ENCODE peak calls at places on chromosomes 11 and 22, in seven cellular contexts. Z is fibroblast of the aortic adventitia, H is heart right ventricle, W is GM12865, V is retinal pigment epithelial cell, B is fibroblast of pulmonary artery, G is fibroblast of mammary gland. K is an unnamed sample.

GRCh38 chr11:95711162-95711944 is 78.2 kb downstream of the FAM76B start:
- DNase-seq in G (peak), Z (peak), V (no peak), B (peak), W (peak), H (peak), K (peak)

GRCh38 chr22:38272373-38273134 is at the start of gene TMEM184B:
- DNase-seq in V (no peak), G (peak), H (peak), W (peak), B (peak), Z (peak), K (no peak)

GRCh38 chr11:2903672-2904011 is 18.1 kb upstream of the CDKN1C start:
- DNase-seq in Z (no peak), H (no peak), G (no peak), W (no peak), B (no peak), V (no peak), K (no peak)

GRCh38 chr11:122559734-122560382 is 95.7 kb upstream of the UBASH3B start:
- DNase-seq in W (peak), G (peak), V (no peak), Z (peak), B (no peak), H (no peak), K (no peak)

GRCh38 chr11:19200410-19201201 is 1.2 kb downstream of the CSRP3 start:
- DNase-seq in B (peak), V (peak), H (no peak), Z (peak), G (peak), W (no peak), K (peak)

GRCh38 chr11:70107191-70107590 is 29.1 kb downstream of the ANO1 start:
- DNase-seq in G (no peak), Z (no peak), W (no peak), H (no peak), V (no peak), B (no peak), K (no peak)

GRCh38 chr11:62005231-62005661 is 37.8 kb upstream of the FTH1 start:
- DNase-seq in W (no peak), V (no peak), Z (peak), H (no peak), B (peak), G (no peak), K (no peak)

GRCh38 chr11:61489833-61490585 is 18.5 kb upstream of the LRRC10B start:
- DNase-seq in G (peak), B (peak), Z (peak), W (no peak), V (no peak), H (peak), K (no peak)

GRCh38 chr11:97683733-97684132 is 1293.9 kb downstream of the JRKL start:
- DNase-seq in Z (no peak), V (no peak), B (no peak), W (peak), G (no peak), H (no peak), K (no peak)

DNA sequence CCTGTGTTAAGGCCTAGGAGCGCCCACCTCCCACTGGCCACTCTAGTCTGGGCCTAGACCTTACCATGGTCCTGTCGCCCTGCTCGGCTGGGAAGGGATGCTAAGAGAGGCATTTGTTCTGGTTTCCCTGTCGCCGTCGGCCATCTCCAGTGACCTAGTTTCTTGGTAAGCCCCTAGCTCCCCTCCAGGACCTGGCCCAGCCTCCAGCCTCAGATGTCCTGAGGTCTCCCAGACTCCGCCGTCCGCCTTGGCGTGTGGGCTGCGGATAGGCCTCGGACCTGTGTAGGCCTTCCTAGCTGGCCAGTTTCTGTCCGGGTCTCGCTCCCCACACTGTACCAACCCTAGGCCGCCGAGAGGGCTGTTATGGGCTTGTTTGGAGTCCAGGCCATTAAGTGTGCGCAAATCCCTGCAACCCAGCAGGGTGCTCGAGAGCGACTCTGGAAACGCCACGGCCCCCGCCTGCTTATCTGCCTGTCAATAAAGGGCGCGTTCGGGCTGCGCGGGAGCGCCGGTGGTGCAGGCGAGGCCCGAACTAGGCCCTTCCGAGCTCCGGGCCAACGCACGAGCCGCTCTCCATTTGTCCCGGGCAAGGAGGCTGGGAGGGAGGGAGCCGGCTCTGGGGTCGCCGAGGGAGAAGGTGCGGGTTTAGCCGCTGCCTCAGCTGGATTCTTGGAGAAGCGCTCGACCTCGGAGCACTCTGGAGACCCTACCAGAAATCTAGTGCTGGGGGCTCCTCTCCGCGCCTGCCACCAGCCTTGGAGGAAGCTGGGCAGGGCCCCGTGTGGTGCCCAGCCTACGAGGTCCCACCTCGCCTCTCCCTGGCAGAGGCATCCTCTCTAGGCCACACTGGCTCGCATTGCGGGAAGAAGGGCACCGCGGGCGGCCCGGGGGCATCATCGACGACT is 8.7 kb upstream of the PAX6 start:
- DNase-seq in Z (no peak), B (no peak), G (no peak), W (no peak), V (no peak), H (no peak), K (no peak)
- H3K4me3 ChIP-seq in Z (no peak), B (no peak), G (no peak), W (no peak), V (no peak), H (no peak), K (no peak)

DNA sequence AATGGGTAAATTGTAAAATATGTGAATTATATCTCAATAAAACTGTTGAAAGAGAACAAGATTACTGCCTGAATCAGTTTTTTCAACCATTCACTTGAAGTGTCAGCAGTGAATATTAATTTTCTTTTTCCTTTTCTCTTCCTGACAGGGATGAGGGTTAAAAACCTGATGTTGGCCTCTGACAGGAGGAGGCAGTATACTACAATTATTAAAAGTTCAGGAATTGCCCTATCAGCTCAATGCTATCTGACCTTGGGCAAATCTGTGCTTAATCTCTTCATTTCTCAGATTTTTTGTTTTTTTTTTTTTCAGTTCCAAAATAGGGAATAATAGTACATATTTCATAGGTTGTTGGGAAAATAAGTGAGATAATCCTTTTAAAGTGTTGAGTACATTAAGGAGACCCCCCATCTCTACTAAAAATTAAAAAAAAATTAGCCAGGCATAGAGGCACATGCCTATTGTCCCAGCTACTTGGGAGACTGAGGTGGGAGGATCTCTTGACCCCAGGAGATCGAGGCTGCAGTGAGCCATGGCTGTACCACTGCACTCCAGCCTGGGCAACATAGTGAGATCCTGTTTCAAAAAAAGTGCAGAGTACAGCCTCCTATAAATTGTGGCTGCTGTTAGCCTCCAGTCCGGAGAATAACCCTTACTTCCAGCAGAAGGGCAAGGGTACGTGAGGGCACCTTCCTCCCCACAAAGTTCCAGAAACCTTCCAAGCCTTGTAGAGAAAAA is 48.8 kb downstream of the TRIM44 start:
- DNase-seq in H (no peak), G (peak), W (no peak), Z (no peak), V (no peak), B (no peak), K (no peak)
- TF ChIP-seq CTCF in H (peak), G (peak), W (no peak), Z (no peak), V (peak), B (peak), K (no peak)

DNA sequence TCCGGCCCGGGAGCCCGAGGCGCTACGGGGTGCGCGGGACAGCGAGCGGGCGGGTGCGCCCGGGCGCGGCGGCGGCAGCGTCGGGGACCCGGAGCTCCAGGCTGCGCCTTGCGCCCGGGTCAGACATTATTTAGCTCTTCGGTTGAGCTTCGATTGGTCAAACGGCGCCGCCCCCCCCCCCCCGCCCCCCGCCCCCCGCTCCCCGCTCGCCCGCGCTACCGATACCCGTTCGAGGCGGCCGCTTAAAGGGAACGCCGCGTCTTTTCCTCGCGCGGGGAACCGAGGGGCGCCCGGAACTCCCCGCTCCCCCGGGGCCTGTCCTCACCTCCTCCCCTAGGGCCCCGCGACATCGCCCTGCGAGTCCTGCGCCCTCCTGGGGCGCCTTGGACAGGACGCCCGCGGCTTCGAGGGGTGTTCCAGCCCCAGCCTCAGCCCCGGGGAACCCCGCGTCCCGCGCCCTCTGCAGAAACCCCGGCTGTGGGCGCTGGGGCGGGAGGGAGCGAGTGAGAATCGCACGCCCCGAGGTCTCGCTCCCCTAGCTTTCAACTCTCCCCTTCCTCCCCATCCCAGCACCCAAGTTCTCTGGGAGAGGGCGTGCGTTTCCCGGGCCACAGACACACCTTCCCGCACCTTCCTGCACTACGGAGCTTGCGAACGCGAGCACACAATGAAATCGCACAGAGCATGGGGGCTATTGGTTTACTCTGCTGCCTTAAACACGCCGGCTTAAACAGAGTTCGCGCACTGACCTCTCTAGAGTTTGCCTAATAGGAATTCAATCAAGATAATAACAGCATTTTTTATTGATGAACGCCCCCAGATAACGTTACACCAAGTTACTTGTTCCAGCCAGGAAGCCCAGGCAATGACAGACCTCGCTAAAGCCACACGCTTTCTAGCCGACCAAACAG is at the start of gene BDNF:
- DNase-seq in W (peak), Z (peak), B (peak), V (no peak), H (no peak), G (peak), K (no peak)
- H3K4me3 ChIP-seq in W (peak), Z (peak), B (peak), V (peak), H (peak), G (peak), K (peak)

GRCh38 chr11:73360743-73361369 is 15.3 kb upstream of the RELT start:
- DNase-seq in W (no peak), B (no peak), G (no peak), V (no peak), Z (no peak), H (no peak), K (no peak)
- TF ChIP-seq CTCF in W (no peak), B (no peak), G (no peak), V (no peak), Z (no peak), H (no peak), K (no peak)

GRCh38 chr11:831951-832528 is 712 bp upstream of the CD151 start:
- DNase-seq in H (no peak), W (no peak), G (no peak), B (no peak), V (no peak), Z (no peak), K (no peak)

GRCh38 chr11:829946-830294 is 2.2 kb downstream of the CRACR2B start:
- DNase-seq in Z (no peak), W (no peak), V (no peak), B (no peak), G (no peak), H (no peak), K (no peak)

GRCh38 chr11:832529-833113 is at the start of gene CD151:
- DNase-seq in V (no peak), H (no peak), Z (no peak), G (no peak), W (peak), B (peak), K (no peak)

GRCh38 chr11:830295-831131 is 2.2 kb upstream of the CD151 start:
- DNase-seq in B (peak), H (peak), G (no peak), Z (peak), W (peak), V (peak), K (no peak)

GRCh38 chr11:831132-831864 is 1.5 kb upstream of the CD151 start:
- DNase-seq in V (peak), H (no peak), B (no peak), W (no peak), G (no peak), Z (no peak), K (no peak)
- H3K4me3 ChIP-seq in V (peak), H (no peak), B (no peak), W (no peak), G (no peak), Z (no peak), K (peak)

GRCh38 chr11:84558085-84558905 is 1068.8 kb downstream of the DLG2 start:
- DNase-seq in B (peak), G (peak), V (peak), Z (peak), H (peak), W (peak), K (peak)
- TF ChIP-seq CTCF in B (peak), G (peak), V (peak), Z (peak), H (peak), W (peak), K (peak)

GRCh38 chr11:17351510-17352176 is at the start of gene NCR3LG1:
- DNase-seq in G (peak), V (no peak), B (peak), H (peak), Z (peak), W (peak), K (no peak)
- H3K4me3 ChIP-seq in G (peak), V (peak), B (peak), H (peak), Z (peak), W (peak), K (peak)

GRCh38 chr22:19957445-19957844 is 15.8 kb upstream of the TXNRD2 start:
- DNase-seq in G (no peak), V (no peak), B (no peak), Z (no peak), W (no peak), H (no peak), K (no peak)
- TF ChIP-seq CTCF in G (no peak), V (no peak), B (no peak), Z (no peak), W (no peak), H (no peak), K (no peak)

DNA sequence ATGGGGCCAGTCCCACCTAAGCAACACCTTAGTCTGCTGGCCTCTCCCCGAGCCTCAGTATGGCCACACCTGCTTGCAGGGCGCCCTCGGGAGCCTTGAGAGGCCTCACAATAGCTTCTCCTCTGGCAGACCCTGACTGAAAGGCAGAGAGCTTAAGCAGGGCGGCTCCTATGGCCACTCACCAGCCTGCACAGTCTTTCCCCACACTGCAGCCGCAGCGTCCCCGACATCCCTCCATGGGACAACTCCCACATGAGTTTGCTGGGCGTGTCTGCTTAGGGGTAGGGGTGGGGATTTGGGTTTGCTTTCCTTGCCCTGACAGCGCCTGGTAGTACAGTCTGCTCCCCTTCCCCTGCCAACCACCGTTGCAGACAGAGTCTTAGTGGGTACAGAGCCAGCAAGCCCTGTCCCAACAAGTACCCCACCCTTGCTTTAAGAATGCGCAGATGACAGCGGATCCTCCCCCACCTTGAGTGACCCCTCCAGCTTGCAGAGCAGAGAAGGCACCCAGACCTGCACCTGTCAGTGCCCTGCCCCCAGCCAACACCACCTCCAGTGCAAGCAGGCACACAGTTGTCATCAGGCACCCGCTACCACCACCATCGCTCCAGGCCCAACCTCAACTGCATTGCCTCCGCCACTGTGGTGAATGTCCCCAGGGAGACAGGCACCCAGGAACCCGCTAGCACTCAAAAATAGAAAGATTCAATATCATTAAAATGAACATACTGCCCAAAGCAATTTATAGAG is 413.8 kb upstream of the ARHGAP42 start:
- DNase-seq in Z (no peak), V (no peak), H (no peak), B (no peak), G (no peak), W (no peak), K (no peak)
- H3K4me3 ChIP-seq in Z (no peak), V (no peak), H (no peak), B (no peak), G (no peak), W (no peak), K (no peak)

GRCh38 chr22:49213731-49214352 is 613.8 kb downstream of the BRD1 start:
- DNase-seq in G (no peak), B (no peak), V (no peak), H (no peak), Z (no peak), W (no peak), K (no peak)
- TF ChIP-seq CTCF in G (no peak), B (no peak), V (no peak), H (no peak), Z (no peak), W (no peak), K (no peak)

K was measured in AG04449.